ENCODE peak calls at places on chromosomes 1 and 21, in seven cellular contexts. Q, W, Y, L, A, R and B are unnamed samples.

GRCh38 chr1:212119397-212119837 is 83.9 kb downstream of the DTL start:
- DNase-seq in Q (no peak), W (no peak), Y (no peak), L (no peak), A (peak), R (no peak), B (no peak)

GRCh38 chr1:90114521-90115141 is 119.7 kb downstream of the ZNF326 start:
- DNase-seq in Q (no peak), W (no peak), Y (no peak), L (no peak), A (no peak), R (no peak), B (no peak)

GRCh38 chr1:241482761-241483250 is 36.7 kb downstream of the FH start:
- DNase-seq in Q (no peak), W (no peak), Y (no peak), L (no peak), A (no peak), R (no peak), B (no peak)

GRCh38 chr1:1967151-1967550 is 36.4 kb downstream of the CFAP74 start:
- DNase-seq in Q (no peak), W (no peak), Y (no peak), L (no peak), A (no peak), R (no peak), B (no peak)

GRCh38 chr1:100896481-100896982 is 642 bp downstream of the SLC30A7 start:
- DNase-seq in Q (peak), W (peak), Y (no peak), L (no peak), A (no peak), R (peak), B (no peak)

GRCh38 chr1:245587435-245588105 is 432.8 kb downstream of the KIF26B start:
- DNase-seq in Q (no peak), W (no peak), Y (no peak), L (no peak), A (no peak), R (no peak), B (no peak)

GRCh38 chr1:108503062-108503740 is 53.1 kb downstream of the NBPF6 start:
- DNase-seq in Q (no peak), W (no peak), Y (no peak), L (no peak), A (no peak), R (no peak), B (no peak)

GRCh38 chr1:207644479-207644851 is 468 bp upstream of the CR1L start:
- DNase-seq in Q (no peak), W (no peak), Y (no peak), L (peak), A (no peak), R (no peak), B (no peak)

GRCh38 chr21:30058928-30059327 is 107.7 kb downstream of the CLDN17 start:
- DNase-seq in Q (no peak), W (no peak), Y (no peak), L (no peak), A (no peak), R (no peak), B (no peak)

GRCh38 chr1:41861509-41862410 is 57.0 kb downstream of the HIVEP3 start:
- DNase-seq in Q (no peak), W (no peak), Y (no peak), L (no peak), A (no peak), R (no peak), B (no peak)

GRCh38 chr1:24984800-24985552 is 54.9 kb upstream of the RUNX3 start:
- DNase-seq in Q (no peak), W (no peak), Y (no peak), L (no peak), A (no peak), R (peak), B (peak)

GRCh38 chr1:40855513-40855912 is 6.7 kb downstream of the CITED4 start:
- DNase-seq in Q (no peak), W (no peak), Y (no peak), L (no peak), A (no peak), R (no peak), B (no peak)

GRCh38 chr1:17027403-17027802 is 15.7 kb upstream of the ATP13A2 start:
- DNase-seq in Q (no peak), W (peak), Y (no peak), L (no peak), A (no peak), R (no peak), B (no peak)

GRCh38 chr1:206606867-206607266 is 5.4 kb downstream of the EIF2D start:
- DNase-seq in Q (no peak), W (no peak), Y (no peak), L (no peak), A (no peak), R (no peak), B (no peak)

DNA sequence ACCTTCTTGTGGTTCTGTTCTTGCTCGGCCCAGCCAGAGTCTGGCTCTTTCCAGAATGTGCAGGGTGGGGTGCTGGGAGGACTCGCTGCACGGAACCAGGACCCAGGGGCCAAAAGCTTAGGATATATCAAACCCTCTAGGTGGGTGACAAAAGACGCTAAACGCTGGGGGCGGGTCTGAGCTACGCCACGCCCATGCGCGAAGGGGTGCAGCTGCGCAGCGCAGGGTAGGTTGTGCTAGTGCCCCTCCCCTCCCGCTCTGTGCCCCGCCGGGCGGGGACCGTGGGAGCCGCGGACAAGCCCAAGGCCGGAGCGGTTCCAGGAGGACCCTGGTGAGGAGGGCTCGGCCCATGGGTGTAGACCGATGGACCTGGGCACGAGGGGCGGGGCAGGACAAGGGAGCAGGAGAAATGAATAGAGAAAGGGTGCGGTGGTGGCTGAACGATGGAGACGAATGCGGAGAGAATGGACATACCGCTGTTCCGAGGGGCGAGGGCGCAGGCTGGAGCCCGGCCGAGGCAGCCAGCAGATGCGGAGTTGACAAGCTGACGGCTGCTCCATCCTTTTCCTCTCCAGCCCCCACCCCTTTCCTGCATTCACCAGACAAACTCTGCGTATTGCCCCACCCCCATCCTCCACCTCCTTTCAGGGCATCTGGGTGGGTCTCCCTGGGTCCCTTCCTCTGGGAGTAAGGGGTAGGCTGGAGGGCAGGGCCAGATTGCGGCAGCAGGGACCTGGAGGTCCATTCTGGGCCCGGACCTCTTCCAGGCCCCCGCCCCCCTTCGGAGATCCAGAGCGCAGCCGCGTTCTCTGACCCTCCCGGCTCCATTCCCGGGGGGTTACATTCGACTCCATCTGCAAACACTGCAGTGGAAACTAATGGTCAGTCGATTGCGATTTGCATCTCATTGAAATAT is at the start of gene RUSC1:
- DNase-seq in Q (peak), W (peak), Y (peak), L (no peak), A (peak), R (peak), B (peak)
- H3K4me3 ChIP-seq in Q (peak), W (no peak), Y (peak), L (peak), A (peak), R (peak), B (peak)

GRCh38 chr21:28743723-28744122 is 249.0 kb downstream of the LTN1 start:
- DNase-seq in Q (no peak), W (no peak), Y (no peak), L (no peak), A (no peak), R (no peak), B (no peak)
- H3K27ac ChIP-seq in Q (no peak), W (no peak), Y (no peak), L (peak), A (no peak), R (no peak), B (no peak)

DNA sequence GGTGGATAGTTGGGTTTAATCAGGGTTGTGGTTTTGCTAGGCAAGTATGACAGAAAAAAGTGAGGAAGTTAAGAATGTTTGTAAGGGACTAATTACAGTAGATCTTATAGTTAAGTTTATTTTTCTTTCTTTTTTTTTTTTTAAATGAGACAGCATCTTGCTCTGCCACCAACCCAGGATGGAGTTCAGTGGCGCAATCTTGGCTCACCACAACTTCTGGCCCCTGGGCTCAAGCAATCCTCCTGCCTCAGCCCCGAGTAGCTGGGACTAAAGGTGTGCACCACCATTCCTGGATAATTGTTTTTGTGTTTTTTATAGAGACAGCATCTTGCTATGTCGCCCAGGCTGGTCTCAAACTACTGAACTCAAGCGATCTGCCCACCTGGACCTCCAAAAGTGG is 41.7 kb downstream of the EYA3 start:
- DNase-seq in Q (no peak), W (no peak), Y (no peak), L (no peak), A (no peak), R (no peak), B (no peak)
- TF ChIP-seq POLR2A in Q (no peak), W (no peak), Y (no peak), L (no peak), A (no peak), R (no peak), B (no peak)

GRCh38 chr1:109691762-109692161 is 4.1 kb downstream of the GSTM1 start:
- DNase-seq in Q (no peak), W (no peak), Y (no peak), L (no peak), A (no peak), R (peak), B (no peak)

GRCh38 chr1:109689844-109690405 is 2.3 kb downstream of the GSTM1 start:
- DNase-seq in Q (no peak), W (no peak), Y (no peak), L (no peak), A (no peak), R (no peak), B (no peak)

DNA sequence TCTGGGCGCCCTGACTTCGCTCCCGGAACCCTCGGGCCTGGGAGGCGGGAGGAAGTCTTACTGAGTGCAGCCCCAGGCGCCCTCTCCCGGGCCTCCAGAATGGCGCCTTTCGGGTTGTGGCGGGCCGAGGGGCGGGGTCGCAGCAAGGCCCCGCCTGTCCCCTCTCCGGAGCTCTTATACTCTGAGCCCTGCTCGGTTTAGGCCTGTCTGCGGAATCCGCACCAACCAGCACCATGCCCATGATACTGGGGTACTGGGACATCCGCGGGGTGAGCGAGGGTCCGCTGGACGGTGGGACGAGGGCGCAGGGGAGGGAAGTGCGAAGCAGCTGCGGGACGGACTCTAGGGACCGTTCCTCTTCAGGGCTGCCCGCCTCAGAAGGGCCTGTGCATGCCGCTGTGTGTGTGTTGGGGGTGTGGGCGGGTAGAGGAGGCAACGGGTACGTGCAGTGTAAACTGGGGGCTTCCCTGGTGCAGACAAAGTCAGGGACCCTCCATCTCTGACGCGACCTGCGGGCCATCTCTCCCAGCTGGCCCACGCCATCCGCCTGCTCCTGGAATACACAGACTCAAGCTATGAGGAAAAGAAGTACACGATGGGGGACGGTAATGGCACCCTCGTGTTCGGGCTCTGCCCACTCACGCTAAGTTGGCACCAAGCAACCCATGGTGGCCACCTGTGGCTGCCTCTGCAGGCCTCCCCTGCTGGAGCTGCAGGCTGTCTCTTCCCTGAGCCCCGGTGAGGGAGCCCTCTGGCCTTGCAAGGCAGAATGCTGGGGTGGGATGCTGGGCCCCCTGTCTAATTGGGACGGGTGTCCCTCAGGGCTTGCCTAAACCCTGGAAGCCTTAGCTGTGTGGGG is at the start of gene GSTM1:
- DNase-seq in Q (peak), W (no peak), Y (no peak), L (no peak), A (no peak), R (peak), B (peak)
- H3K4me3 ChIP-seq in Q (no peak), W (no peak), Y (peak), L (no peak), A (no peak), R (no peak), B (peak)

DNA sequence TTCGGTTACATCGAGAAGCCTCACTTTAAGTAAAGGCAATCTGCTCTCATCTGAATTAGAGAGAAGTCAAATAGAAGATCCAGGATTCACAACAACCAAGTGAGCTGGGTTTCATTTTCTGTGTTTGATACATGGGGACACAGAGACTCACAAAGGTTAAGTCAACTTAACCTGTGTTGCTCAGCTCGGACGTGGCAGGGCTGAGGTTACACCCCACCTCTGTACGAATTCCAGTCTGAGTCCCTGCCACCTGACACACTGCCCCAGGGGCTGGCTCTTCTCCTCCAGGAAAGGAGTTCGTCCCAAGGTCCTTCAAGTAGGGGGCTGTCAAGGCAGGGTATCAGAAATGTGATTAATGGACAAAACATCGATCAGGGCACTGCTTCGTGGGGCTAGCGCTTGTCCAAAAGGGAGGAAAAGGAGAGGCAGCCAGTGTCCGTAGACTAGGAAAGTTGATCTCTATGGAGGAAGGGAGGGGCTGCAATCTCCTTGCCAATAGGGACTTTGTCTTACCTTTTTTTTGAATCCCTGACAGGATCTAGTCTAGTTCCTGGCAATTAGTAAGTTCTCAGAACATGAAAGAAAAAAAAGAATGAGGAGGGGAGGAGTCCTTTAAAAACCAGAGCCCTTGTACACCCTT is 116.4 kb downstream of the CNIH3 start:
- DNase-seq in Q (peak), W (no peak), Y (no peak), L (no peak), A (no peak), R (no peak), B (no peak)
- H3K27ac ChIP-seq in Q (peak), W (no peak), Y (no peak), L (peak), A (peak), R (no peak), B (no peak)